ENCODE peak calls at places on chromosomes 1 and 21, in eight cellular contexts. One of them, this sample, is unnamed.

GRCh38 chr1:65260851-65261473 is 48.4 kb upstream of the DNAJC6 start:
- DNase-seq in lower lobe of right lung: no peak
- DNase-seq in BE2C: peak; percentile 22
- DNase-seq in fibroblast of lung: peak; percentile 63
- DNase-seq in left ventricle myocardium inferior: no peak
- DNase-seq in HAP-1: no peak
- DNase-seq in cardiac muscle cell: no peak
- DNase-seq in neuronal stem cell: no peak
- DNase-seq in this sample: peak; percentile 50

GRCh38 chr1:110155878-110156522 is 5.7 kb downstream of the SLC6A17 start:
- DNase-seq in lower lobe of right lung: peak; percentile 60
- DNase-seq in BE2C: no peak
- DNase-seq in fibroblast of lung: peak; percentile 48
- DNase-seq in left ventricle myocardium inferior: peak; percentile 61
- DNase-seq in HAP-1: peak; percentile 23
- DNase-seq in cardiac muscle cell: peak; percentile 80
- DNase-seq in neuronal stem cell: peak; percentile 65
- DNase-seq in this sample: peak; percentile 42

GRCh38 chr1:111733183-111733995 is 5.8 kb downstream of the INKA2 start:
- DNase-seq in lower lobe of right lung: peak; percentile 70
- DNase-seq in BE2C: no peak
- DNase-seq in fibroblast of lung: peak; percentile 73
- DNase-seq in left ventricle myocardium inferior: peak; percentile 74
- DNase-seq in HAP-1: no peak
- DNase-seq in cardiac muscle cell: peak; percentile 92
- DNase-seq in neuronal stem cell: no peak
- DNase-seq in this sample: peak; percentile 58

GRCh38 chr1:34844252-34844634 is 15.3 kb downstream of the SMIM12 start:
- DNase-seq in lower lobe of right lung: no peak
- DNase-seq in BE2C: no peak
- DNase-seq in fibroblast of lung: no peak
- DNase-seq in left ventricle myocardium inferior: no peak
- DNase-seq in HAP-1: peak; percentile 62
- DNase-seq in cardiac muscle cell: no peak
- DNase-seq in neuronal stem cell: peak; percentile 67
- DNase-seq in this sample: no peak

GRCh38 chr1:41955461-41956159 is 36.9 kb upstream of the HIVEP3 start:
- DNase-seq in lower lobe of right lung: no peak
- DNase-seq in BE2C: no peak
- DNase-seq in fibroblast of lung: peak; percentile 95
- DNase-seq in left ventricle myocardium inferior: no peak
- DNase-seq in HAP-1: peak; percentile 80
- DNase-seq in cardiac muscle cell: peak; percentile 78
- DNase-seq in neuronal stem cell: peak; percentile 59
- DNase-seq in this sample: peak; percentile 95

GRCh38 chr1:172351761-172352161 is 68.7 kb upstream of the C1orf105 start:
- DNase-seq in lower lobe of right lung: no peak
- DNase-seq in BE2C: no peak
- DNase-seq in fibroblast of lung: peak; percentile 82
- DNase-seq in left ventricle myocardium inferior: no peak
- DNase-seq in HAP-1: no peak
- DNase-seq in cardiac muscle cell: peak; percentile 69
- DNase-seq in neuronal stem cell: no peak
- DNase-seq in this sample: peak; percentile 83

GRCh38 chr21:27108228-27108627 is 141.3 kb upstream of the ADAMTS5 start:
- DNase-seq in lower lobe of right lung: no peak
- DNase-seq in BE2C: no peak
- DNase-seq in fibroblast of lung: peak; percentile 22
- DNase-seq in left ventricle myocardium inferior: no peak
- DNase-seq in HAP-1: no peak
- DNase-seq in cardiac muscle cell: no peak
- DNase-seq in neuronal stem cell: no peak
- DNase-seq in this sample: peak; percentile 10

GRCh38 chr21:35357041-35357780 is 308.1 kb upstream of the RUNX1 start:
- DNase-seq in lower lobe of right lung: no peak
- DNase-seq in BE2C: no peak
- DNase-seq in fibroblast of lung: no peak
- DNase-seq in left ventricle myocardium inferior: no peak
- DNase-seq in HAP-1: no peak
- DNase-seq in cardiac muscle cell: no peak
- DNase-seq in neuronal stem cell: no peak
- DNase-seq in this sample: no peak

GRCh38 chr1:22714455-22714854 is 3.8 kb downstream of the EPHB2 start:
- DNase-seq in lower lobe of right lung: no peak
- DNase-seq in BE2C: no peak
- DNase-seq in fibroblast of lung: no peak
- DNase-seq in left ventricle myocardium inferior: no peak
- DNase-seq in HAP-1: no peak
- DNase-seq in cardiac muscle cell: no peak
- DNase-seq in neuronal stem cell: no peak
- DNase-seq in this sample: no peak

GRCh38 chr1:235074335-235075120 is 54.1 kb downstream of the TOMM20 start:
- DNase-seq in lower lobe of right lung: peak; percentile 51
- DNase-seq in BE2C: peak; percentile 36
- DNase-seq in fibroblast of lung: peak; percentile 84
- DNase-seq in left ventricle myocardium inferior: peak; percentile 45
- DNase-seq in HAP-1: no peak
- DNase-seq in cardiac muscle cell: peak; percentile 49
- DNase-seq in neuronal stem cell: no peak
- DNase-seq in this sample: peak; percentile 79

GRCh38 chr1:224201336-224201735 is 18.3 kb downstream of the DEGS1 start:
- DNase-seq in lower lobe of right lung: no peak
- DNase-seq in BE2C: no peak
- DNase-seq in fibroblast of lung: peak; percentile 14
- DNase-seq in left ventricle myocardium inferior: no peak
- DNase-seq in HAP-1: no peak
- DNase-seq in cardiac muscle cell: no peak
- DNase-seq in neuronal stem cell: no peak
- DNase-seq in this sample: no peak

GRCh38 chr1:22447581-22448215 is 4.0 kb upstream of the ZBTB40 start:
- DNase-seq in lower lobe of right lung: no peak
- DNase-seq in BE2C: peak; percentile 14
- DNase-seq in fibroblast of lung: peak; percentile 84
- DNase-seq in left ventricle myocardium inferior: no peak
- DNase-seq in HAP-1: no peak
- DNase-seq in cardiac muscle cell: peak; percentile 42
- DNase-seq in neuronal stem cell: no peak
- DNase-seq in this sample: peak; percentile 70

GRCh38 chr1:207420109-207420508 is 34.0 kb upstream of the CR2 start:
- DNase-seq in lower lobe of right lung: no peak
- DNase-seq in BE2C: no peak
- DNase-seq in fibroblast of lung: no peak
- DNase-seq in left ventricle myocardium inferior: no peak
- DNase-seq in HAP-1: no peak
- DNase-seq in cardiac muscle cell: no peak
- DNase-seq in neuronal stem cell: no peak
- DNase-seq in this sample: no peak

GRCh38 chr1:154407021-154407865 is 2.1 kb downstream of the IL6R start:
- DNase-seq in lower lobe of right lung: peak; percentile 76
- DNase-seq in BE2C: no peak
- DNase-seq in fibroblast of lung: no peak
- DNase-seq in left ventricle myocardium inferior: no peak
- DNase-seq in HAP-1: no peak
- DNase-seq in cardiac muscle cell: no peak
- DNase-seq in neuronal stem cell: no peak
- DNase-seq in this sample: no peak

GRCh38 chr1:240245629-240246020 is 153.9 kb downstream of the FMN2 start:
- DNase-seq in lower lobe of right lung: no peak
- DNase-seq in BE2C: no peak
- DNase-seq in fibroblast of lung: no peak
- DNase-seq in left ventricle myocardium inferior: no peak
- DNase-seq in HAP-1: no peak
- DNase-seq in cardiac muscle cell: no peak
- DNase-seq in neuronal stem cell: no peak
- DNase-seq in this sample: no peak

GRCh38 chr1:36328713-36329112 is 5.3 kb upstream of the EVA1B start:
- DNase-seq in lower lobe of right lung: no peak
- DNase-seq in BE2C: no peak
- DNase-seq in fibroblast of lung: peak; percentile 13
- DNase-seq in left ventricle myocardium inferior: no peak
- DNase-seq in HAP-1: no peak
- DNase-seq in cardiac muscle cell: peak; percentile 31
- DNase-seq in neuronal stem cell: no peak
- DNase-seq in this sample: no peak

GRCh38 chr1:164651378-164651951 is 92.5 kb downstream of the PBX1 start:
- DNase-seq in lower lobe of right lung: no peak
- DNase-seq in BE2C: no peak
- DNase-seq in fibroblast of lung: peak; percentile 78
- DNase-seq in left ventricle myocardium inferior: no peak
- DNase-seq in HAP-1: no peak
- DNase-seq in cardiac muscle cell: no peak
- DNase-seq in neuronal stem cell: no peak
- DNase-seq in this sample: peak; percentile 75

GRCh38 chr1:29258189-29258973 is 22.1 kb downstream of the PTPRU start:
- DNase-seq in lower lobe of right lung: no peak
- DNase-seq in BE2C: no peak
- DNase-seq in fibroblast of lung: no peak
- DNase-seq in left ventricle myocardium inferior: no peak
- DNase-seq in HAP-1: no peak
- DNase-seq in cardiac muscle cell: no peak
- DNase-seq in neuronal stem cell: no peak
- DNase-seq in this sample: no peak

GRCh38 chr1:160097196-160097910 is 1.1 kb downstream of the IGSF8 start:
- DNase-seq in lower lobe of right lung: no peak
- DNase-seq in BE2C: no peak
- DNase-seq in fibroblast of lung: no peak
- DNase-seq in left ventricle myocardium inferior: no peak
- DNase-seq in HAP-1: no peak
- DNase-seq in cardiac muscle cell: no peak
- DNase-seq in neuronal stem cell: no peak
- DNase-seq in this sample: no peak

GRCh38 chr1:66239834-66240233 is 294.1 kb upstream of the SGIP1 start:
- DNase-seq in lower lobe of right lung: no peak
- DNase-seq in BE2C: no peak
- DNase-seq in fibroblast of lung: peak; percentile 40
- DNase-seq in left ventricle myocardium inferior: no peak
- DNase-seq in HAP-1: no peak
- DNase-seq in cardiac muscle cell: no peak
- DNase-seq in neuronal stem cell: no peak
- DNase-seq in this sample: no peak

GRCh38 chr1:18948048-18948912 is 8.2 kb downstream of the IFFO2 start:
- DNase-seq in lower lobe of right lung: peak; percentile 55
- DNase-seq in BE2C: no peak
- DNase-seq in fibroblast of lung: peak; percentile 81
- DNase-seq in left ventricle myocardium inferior: no peak
- DNase-seq in HAP-1: no peak
- DNase-seq in cardiac muscle cell: peak; percentile 36
- DNase-seq in neuronal stem cell: no peak
- DNase-seq in this sample: peak; percentile 76

GRCh38 chr1:180435566-180435965 is 66.8 kb downstream of the ACBD6 start:
- DNase-seq in lower lobe of right lung: no peak
- DNase-seq in BE2C: no peak
- DNase-seq in fibroblast of lung: no peak
- DNase-seq in left ventricle myocardium inferior: no peak
- DNase-seq in HAP-1: no peak
- DNase-seq in cardiac muscle cell: no peak
- DNase-seq in neuronal stem cell: no peak
- DNase-seq in this sample: no peak

GRCh38 chr1:107430540-107431228 is 289.8 kb downstream of the NTNG1 start:
- DNase-seq in lower lobe of right lung: no peak
- DNase-seq in BE2C: peak; percentile 64
- DNase-seq in fibroblast of lung: peak; percentile 42
- DNase-seq in left ventricle myocardium inferior: no peak
- DNase-seq in HAP-1: peak; percentile 29
- DNase-seq in cardiac muscle cell: peak; percentile 54
- DNase-seq in neuronal stem cell: peak; percentile 20
- DNase-seq in this sample: peak; percentile 17

GRCh38 chr1:159214149-159214760 is 9.6 kb downstream of the ACKR1 start:
- DNase-seq in lower lobe of right lung: no peak
- DNase-seq in BE2C: peak; percentile 37
- DNase-seq in fibroblast of lung: peak; percentile 21
- DNase-seq in left ventricle myocardium inferior: no peak
- DNase-seq in HAP-1: peak; percentile 20
- DNase-seq in cardiac muscle cell: peak; percentile 65
- DNase-seq in neuronal stem cell: no peak
- DNase-seq in this sample: peak; percentile 7

GRCh38 chr21:18222346-18222745 is 22.3 kb upstream of the CHODL start:
- DNase-seq in lower lobe of right lung: no peak
- DNase-seq in BE2C: no peak
- DNase-seq in fibroblast of lung: no peak
- DNase-seq in left ventricle myocardium inferior: no peak
- DNase-seq in HAP-1: no peak
- DNase-seq in cardiac muscle cell: no peak
- DNase-seq in neuronal stem cell: no peak
- DNase-seq in this sample: no peak
- H3K4me3 ChIP-seq in lower lobe of right lung: no peak overlapping the region
- H3K4me3 ChIP-seq in BE2C: no peak overlapping the region
- H3K4me3 ChIP-seq in fibroblast of lung: no peak overlapping the region
- H3K4me3 ChIP-seq in left ventricle myocardium inferior: no peak overlapping the region
- H3K4me3 ChIP-seq in HAP-1: no peak overlapping the region
- H3K4me3 ChIP-seq in cardiac muscle cell: no peak overlapping the region
- H3K4me3 ChIP-seq in neuronal stem cell: no peak overlapping the region
- H3K4me3 ChIP-seq in this sample: no peak overlapping the region

DNA sequence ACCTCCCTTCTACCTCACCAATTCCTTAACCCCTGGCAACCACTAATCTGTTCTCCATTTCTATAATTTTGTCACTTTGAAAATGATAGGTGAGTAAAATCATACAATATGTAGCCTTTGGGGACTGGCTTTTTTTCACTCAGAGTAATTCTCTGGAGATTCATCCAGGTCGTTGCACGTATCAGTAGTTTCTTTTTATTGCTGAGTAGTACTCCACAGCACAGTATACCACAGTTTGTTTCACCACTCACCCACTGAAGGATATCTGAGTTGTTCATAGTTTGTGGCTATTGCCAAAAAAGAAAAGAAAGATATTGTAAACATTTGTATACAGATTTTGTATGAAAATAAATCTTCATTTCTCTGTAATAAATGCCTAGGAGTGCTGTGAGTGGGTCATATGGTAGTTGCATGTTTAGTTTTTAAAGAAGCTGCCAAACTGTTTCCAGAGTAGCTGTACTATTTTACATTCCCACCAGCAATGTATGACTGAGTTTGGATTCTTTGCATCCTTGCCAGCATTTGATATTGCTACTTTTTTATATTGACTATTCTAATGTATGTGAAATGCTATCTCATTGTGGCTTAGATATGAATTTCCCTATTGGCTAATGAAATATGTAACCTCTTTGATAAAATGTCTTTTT is 3.7 kb downstream of the CHD1L start:
- DNase-seq in lower lobe of right lung: no peak
- DNase-seq in BE2C: no peak
- DNase-seq in fibroblast of lung: no peak
- DNase-seq in left ventricle myocardium inferior: no peak
- DNase-seq in HAP-1: no peak
- DNase-seq in cardiac muscle cell: no peak
- DNase-seq in neuronal stem cell: no peak
- DNase-seq in this sample: no peak
- H3K4me1 ChIP-seq in lower lobe of right lung: peaks cover 30% of the 10 kb centered on the region
- H3K4me1 ChIP-seq in BE2C: no peaks in the 10 kb centered on the region
- H3K4me1 ChIP-seq in fibroblast of lung: peaks cover 5% of the 10 kb centered on the region
- H3K4me1 ChIP-seq in left ventricle myocardium inferior: peaks cover 29% of the 10 kb centered on the region
- H3K4me1 ChIP-seq in HAP-1: peaks cover 5% of the 10 kb centered on the region
- H3K4me1 ChIP-seq in cardiac muscle cell: peaks cover 20% of the 10 kb centered on the region
- H3K4me1 ChIP-seq in neuronal stem cell: peaks cover 3% of the 10 kb centered on the region
- H3K4me1 ChIP-seq in this sample: peaks cover 11% of the 10 kb centered on the region

GRCh38 chr1:39761016-39761415 is 10.1 kb downstream of the OXCT2 start:
- DNase-seq in lower lobe of right lung: no peak
- DNase-seq in BE2C: no peak
- DNase-seq in fibroblast of lung: no peak
- DNase-seq in left ventricle myocardium inferior: no peak
- DNase-seq in HAP-1: no peak
- DNase-seq in cardiac muscle cell: no peak
- DNase-seq in neuronal stem cell: no peak
- DNase-seq in this sample: no peak
- H3K27me3 ChIP-seq in lower lobe of right lung: no peaks in the 10 kb centered on the region
- H3K27me3 ChIP-seq in BE2C: no peaks in the 10 kb centered on the region
- H3K27me3 ChIP-seq in fibroblast of lung: no peaks in the 10 kb centered on the region
- H3K27me3 ChIP-seq in left ventricle myocardium inferior: no peaks in the 10 kb centered on the region
- H3K27me3 ChIP-seq in HAP-1: no peaks in the 10 kb centered on the region
- H3K27me3 ChIP-seq in cardiac muscle cell: no peaks in the 10 kb centered on the region
- H3K27me3 ChIP-seq in neuronal stem cell: no peaks in the 10 kb centered on the region
- H3K27me3 ChIP-seq in this sample: no peaks in the 10 kb centered on the region

GRCh38 chr1:201751872-201752271 is 77.1 kb upstream of the IPO9 start:
- DNase-seq in lower lobe of right lung: no peak
- DNase-seq in BE2C: no peak
- DNase-seq in fibroblast of lung: peak; percentile 51
- DNase-seq in left ventricle myocardium inferior: no peak
- DNase-seq in HAP-1: peak; percentile 98
- DNase-seq in cardiac muscle cell: peak; percentile 64
- DNase-seq in neuronal stem cell: peak; percentile 94
- DNase-seq in this sample: no peak
- H3K4me3 ChIP-seq in lower lobe of right lung: no peak overlapping the region
- H3K4me3 ChIP-seq in BE2C: no peak overlapping the region
- H3K4me3 ChIP-seq in fibroblast of lung: no peak overlapping the region
- H3K4me3 ChIP-seq in left ventricle myocardium inferior: no peak overlapping the region
- H3K4me3 ChIP-seq in HAP-1: no peak overlapping the region
- H3K4me3 ChIP-seq in cardiac muscle cell: no peak overlapping the region
- H3K4me3 ChIP-seq in neuronal stem cell: no peak overlapping the region
- H3K4me3 ChIP-seq in this sample: no peak overlapping the region